ENCODE peak calls at places on chromosomes 1 and 21, in ten cellular contexts. F, P, E, W, T, Z, R, H, U and A are unnamed samples.

GRCh38 chr1:181442181-181442525 is 41.2 kb upstream of the CACNA1E start:
- DNase-seq in U (no peak), F (no peak), T (no peak), H (no peak), E (no peak), W (no peak), Z (no peak), P (no peak), R (no peak), A (no peak)

GRCh38 chr1:194866153-194866552 is 1679.7 kb upstream of the B3GALT2 start:
- DNase-seq in R (no peak), U (no peak), Z (no peak), P (no peak), T (no peak), E (no peak), F (no peak), W (no peak), H (no peak), A (no peak)

GRCh38 chr1:151946366-151946764 is 37.1 kb upstream of the THEM4 start:
- DNase-seq in H (peak; percentile 84), U (no peak), Z (no peak), R (no peak), T (no peak), W (no peak), F (no peak), P (no peak), E (no peak), A (no peak)

GRCh38 chr21:42350899-42351543 is at the start of gene TFF2:
- DNase-seq in W (no peak), T (peak; percentile 30), U (no peak), Z (no peak), R (no peak), P (no peak), F (no peak), E (no peak), H (no peak), A (no peak)

GRCh38 chr1:20475002-20475401 is 11.0 kb downstream of the CAMK2N1 start:
- DNase-seq in U (no peak), Z (no peak), E (no peak), T (no peak), R (no peak), P (no peak), H (no peak), W (no peak), F (no peak), A (no peak)

GRCh38 chr1:204997616-204998015 is 45.4 kb upstream of the CNTN2 start:
- DNase-seq in H (no peak), F (no peak), Z (no peak), W (no peak), R (no peak), U (no peak), T (no peak), E (no peak), P (no peak), A (no peak)

GRCh38 chr1:119747451-119747850 is 21.3 kb downstream of the HMGCS2 start:
- DNase-seq in Z (no peak), T (no peak), E (no peak), P (no peak), R (no peak), W (no peak), U (no peak), F (no peak), H (no peak), A (no peak)

GRCh38 chr1:151839457-151840409 is at the start of gene C2CD4D:
- DNase-seq in Z (peak; percentile 93), P (no peak), U (peak; percentile 68), F (peak; percentile 54), W (peak; percentile 66), H (no peak), T (peak; percentile 87), E (peak; percentile 48), R (peak; percentile 61), A (peak; percentile 61)

GRCh38 chr1:157496121-157496526 is 56.2 kb downstream of the FCRL5 start:
- DNase-seq in T (peak; percentile 28), Z (no peak), W (peak; percentile 65), F (no peak), R (peak; percentile 67), P (no peak), H (peak; percentile 57), U (peak; percentile 42), E (no peak), A (peak; percentile 46)

GRCh38 chr1:36366091-36366661 is 19.5 kb downstream of the STK40 start:
- DNase-seq in P (no peak), W (peak; percentile 47), Z (no peak), T (no peak), H (peak; percentile 57), F (no peak), E (peak; percentile 53), R (no peak), U (no peak), A (peak; percentile 77)

GRCh38 chr1:158035014-158035413 is 41.6 kb downstream of the KIRREL1 start:
- DNase-seq in W (no peak), R (no peak), T (no peak), P (no peak), H (no peak), E (no peak), Z (no peak), U (no peak), F (no peak), A (no peak)

GRCh38 chr1:234505774-234506114 is 26.8 kb upstream of the TARBP1 start:
- DNase-seq in Z (no peak), H (peak; percentile 43), E (no peak), F (no peak), P (peak; percentile 64), U (no peak), T (no peak), R (no peak), W (no peak), A (no peak)

GRCh38 chr21:15045017-15045416 is 19.8 kb downstream of the NRIP1 start:
- DNase-seq in F (no peak), P (no peak), Z (no peak), E (no peak), W (no peak), R (no peak), T (no peak), U (no peak), H (no peak), A (no peak)

GRCh38 chr1:169060010-169060722 is 46.3 kb upstream of the ATP1B1 start:
- DNase-seq in T (peak; percentile 84), R (no peak), U (no peak), Z (no peak), H (no peak), E (no peak), F (no peak), W (no peak), P (no peak), A (no peak)

GRCh38 chr1:213122514-213122929 is 71.5 kb downstream of the RPS6KC1 start:
- DNase-seq in R (no peak), Z (no peak), E (no peak), P (peak; percentile 14), U (peak; percentile 37), T (peak; percentile 70), F (no peak), H (peak; percentile 77), W (no peak), A (peak; percentile 8)

GRCh38 chr21:27269646-27270045 is 302.8 kb upstream of the ADAMTS5 start:
- DNase-seq in U (peak; percentile 86), P (peak; percentile 68), Z (no peak), F (no peak), T (no peak), W (no peak), R (no peak), E (no peak), H (peak; percentile 89), A (no peak)

GRCh38 chr1:209823143-209824041 is 4.4 kb upstream of the UTP25 start:
- DNase-seq in H (peak; percentile 94), Z (no peak), R (no peak), W (no peak), U (peak; percentile 57), E (no peak), F (no peak), T (peak; percentile 71), P (no peak), A (peak; percentile 63)

GRCh38 chr1:89557443-89557820 is 32.8 kb downstream of the LRRC8B start:
- DNase-seq in W (no peak), T (no peak), F (no peak), H (no peak), U (no peak), P (no peak), Z (no peak), E (no peak), R (no peak), A (no peak)

GRCh38 chr1:94236630-94237290 is 624 bp downstream of the ARHGAP29 start:
- DNase-seq in R (no peak), Z (no peak), H (peak; percentile 55), T (no peak), P (no peak), U (peak; percentile 62), F (no peak), E (peak; percentile 56), W (no peak), A (no peak)

GRCh38 chr1:201778279-201779023 is 50.5 kb upstream of the IPO9 start:
- DNase-seq in H (no peak), U (no peak), W (no peak), E (no peak), R (no peak), F (no peak), P (no peak), T (no peak), Z (no peak), A (no peak)

GRCh38 chr1:35825255-35825654 is 17.4 kb downstream of the AGO4 start:
- DNase-seq in H (no peak), R (no peak), E (no peak), T (no peak), Z (no peak), W (no peak), U (no peak), P (no peak), F (no peak), A (no peak)

GRCh38 chr1:113422315-113423068 is 32.2 kb downstream of the MAGI3 start:
- DNase-seq in R (no peak), Z (no peak), T (no peak), P (no peak), U (no peak), W (no peak), E (no peak), H (no peak), F (no peak), A (no peak)

GRCh38 chr1:156510709-156511108 is 10.1 kb upstream of the MEF2D start:
- DNase-seq in U (no peak), P (no peak), H (peak; percentile 30), E (peak; percentile 85), F (no peak), R (no peak), Z (no peak), T (no peak), W (no peak), A (no peak)

GRCh38 chr21:25639922-25640670 is 1.0 kb downstream of the JAM2 start:
- DNase-seq in P (no peak), F (no peak), W (peak; percentile 50), Z (no peak), R (peak; percentile 39), U (no peak), T (peak; percentile 30), E (peak; percentile 38), H (peak; percentile 36), A (no peak)

GRCh38 chr1:234743866-234744581 is 134.0 kb upstream of the IRF2BP2 start:
- DNase-seq in W (no peak), T (peak; percentile 37), U (peak; percentile 31), R (peak; percentile 55), P (no peak), E (no peak), H (peak; percentile 23), F (no peak), Z (no peak), A (no peak)

GRCh38 chr1:51920130-51920529 is 41.6 kb upstream of the NRDC start:
- DNase-seq in E (no peak), R (no peak), U (no peak), W (no peak), T (no peak), F (no peak), Z (no peak), P (no peak), H (no peak), A (no peak)

GRCh38 chr1:3430820-3431219 is 23.6 kb upstream of the ARHGEF16 start:
- DNase-seq in H (no peak), U (no peak), R (no peak), E (no peak), P (no peak), Z (no peak), F (no peak), T (no peak), W (no peak), A (no peak)

GRCh38 chr1:179351281-179351680 is 14.5 kb upstream of the AXDND1 start:
- DNase-seq in H (no peak), U (no peak), R (no peak), P (no peak), E (no peak), W (no peak), T (no peak), Z (no peak), F (no peak), A (no peak)